ENCODE peak calls at places on chromosomes 3 and 15, in five cellular contexts. One of them, this sample, is unnamed.

GRCh38 chr3:187274977-187275338 is 16.6 kb downstream of the MASP1 start:
- DNase-seq in PC-3: peak; percentile 20
- DNase-seq in stomach: no peak
- DNase-seq in AG10803: no peak
- DNase-seq in brain microvascular endothelial cell: no peak
- DNase-seq in this sample: no peak

GRCh38 chr3:104873331-104873730 is 493.4 kb upstream of the ALCAM start:
- DNase-seq in AG10803: peak; percentile 44
- DNase-seq in brain microvascular endothelial cell: peak; percentile 80
- DNase-seq in stomach: no peak
- DNase-seq in PC-3: peak; percentile 51
- DNase-seq in this sample: no peak

GRCh38 chr15:90596943-90597342 is 67.2 kb downstream of the CRTC3 start:
- DNase-seq in stomach: no peak
- DNase-seq in AG10803: peak; percentile 22
- DNase-seq in PC-3: no peak
- DNase-seq in brain microvascular endothelial cell: no peak
- DNase-seq in this sample: no peak

GRCh38 chr3:123270818-123271217 is 69.1 kb downstream of the SEC22A start:
- DNase-seq in brain microvascular endothelial cell: no peak
- DNase-seq in AG10803: no peak
- DNase-seq in stomach: no peak
- DNase-seq in PC-3: peak; percentile 46
- DNase-seq in this sample: no peak

GRCh38 chr15:82538961-82539689 is 1.1 kb downstream of the RPS17 start:
- DNase-seq in PC-3: no peak
- DNase-seq in stomach: no peak
- DNase-seq in brain microvascular endothelial cell: no peak
- DNase-seq in AG10803: no peak
- DNase-seq in this sample: no peak

GRCh38 chr3:129224984-129225393 is 24.4 kb upstream of the COPG1 start:
- DNase-seq in AG10803: peak; percentile 82
- DNase-seq in stomach: peak; percentile 81
- DNase-seq in brain microvascular endothelial cell: peak; percentile 58
- DNase-seq in PC-3: peak; percentile 79
- DNase-seq in this sample: no peak

GRCh38 chr15:72231847-72232461 is 964 bp upstream of the PKM start:
- DNase-seq in stomach: peak; percentile 45
- DNase-seq in PC-3: peak; percentile 79
- DNase-seq in AG10803: peak; percentile 81
- DNase-seq in brain microvascular endothelial cell: peak; percentile 76
- DNase-seq in this sample: no peak

GRCh38 chr3:135083179-135083578 is 288.1 kb downstream of the EPHB1 start:
- DNase-seq in AG10803: no peak
- DNase-seq in PC-3: no peak
- DNase-seq in brain microvascular endothelial cell: no peak
- DNase-seq in stomach: no peak
- DNase-seq in this sample: no peak

GRCh38 chr3:79314962-79315361 is 452.8 kb downstream of the ROBO1 start:
- DNase-seq in stomach: no peak
- DNase-seq in PC-3: no peak
- DNase-seq in brain microvascular endothelial cell: no peak
- DNase-seq in AG10803: no peak
- DNase-seq in this sample: no peak

GRCh38 chr3:143526016-143526540 is 322.2 kb downstream of the SLC9A9 start:
- DNase-seq in PC-3: no peak
- DNase-seq in brain microvascular endothelial cell: no peak
- DNase-seq in AG10803: peak; percentile 39
- DNase-seq in stomach: no peak
- DNase-seq in this sample: no peak

GRCh38 chr3:51680196-51680595 is 9.1 kb downstream of the TEX264 start:
- DNase-seq in brain microvascular endothelial cell: no peak
- DNase-seq in PC-3: no peak
- DNase-seq in stomach: no peak
- DNase-seq in AG10803: no peak
- DNase-seq in this sample: no peak

GRCh38 chr3:163644172-163644571 is 1434.1 kb downstream of the SI start:
- DNase-seq in brain microvascular endothelial cell: no peak
- DNase-seq in stomach: no peak
- DNase-seq in PC-3: peak; percentile 31
- DNase-seq in AG10803: no peak
- DNase-seq in this sample: no peak

GRCh38 chr3:163056874-163057497 is 1560.4 kb downstream of the OTOL1 start:
- DNase-seq in PC-3: peak; percentile 85
- DNase-seq in brain microvascular endothelial cell: peak; percentile 54
- DNase-seq in stomach: peak; percentile 35
- DNase-seq in AG10803: peak; percentile 32
- DNase-seq in this sample: no peak

GRCh38 chr3:171328419-171329082 is 131.7 kb downstream of the TNIK start:
- DNase-seq in stomach: peak; percentile 48
- DNase-seq in AG10803: peak; percentile 25
- DNase-seq in PC-3: peak; percentile 48
- DNase-seq in brain microvascular endothelial cell: no peak
- DNase-seq in this sample: no peak

GRCh38 chr15:55587321-55588069 is 650 bp downstream of the PYGO1 start:
- DNase-seq in brain microvascular endothelial cell: peak; percentile 33
- DNase-seq in AG10803: peak; percentile 36
- DNase-seq in stomach: no peak
- DNase-seq in PC-3: peak; percentile 28
- DNase-seq in this sample: no peak

GRCh38 chr3:50542177-50543034 is 25.1 kb downstream of the C3orf18 start:
- DNase-seq in stomach: peak; percentile 84
- DNase-seq in AG10803: peak; percentile 46
- DNase-seq in brain microvascular endothelial cell: peak; percentile 58
- DNase-seq in PC-3: peak; percentile 88
- DNase-seq in this sample: no peak

GRCh38 chr15:45884289-45884688 is 249.5 kb downstream of the SQOR start:
- DNase-seq in AG10803: no peak
- DNase-seq in stomach: no peak
- DNase-seq in PC-3: no peak
- DNase-seq in brain microvascular endothelial cell: no peak
- DNase-seq in this sample: no peak

GRCh38 chr3:33980252-33980651 is 181.8 kb downstream of the PDCD6IP start:
- DNase-seq in AG10803: peak; percentile 84
- DNase-seq in stomach: no peak
- DNase-seq in PC-3: peak; percentile 84
- DNase-seq in brain microvascular endothelial cell: peak; percentile 71
- DNase-seq in this sample: no peak

GRCh38 chr15:47959617-47960398 is 161.0 kb upstream of the SLC24A5 start:
- DNase-seq in AG10803: no peak
- DNase-seq in stomach: no peak
- DNase-seq in brain microvascular endothelial cell: no peak
- DNase-seq in PC-3: peak; percentile 49
- DNase-seq in this sample: no peak

GRCh38 chr15:40357723-40358491 is at the start of gene DISP2:
- DNase-seq in brain microvascular endothelial cell: peak; percentile 59
- DNase-seq in PC-3: peak; percentile 84
- DNase-seq in AG10803: peak; percentile 70
- DNase-seq in stomach: peak; percentile 92
- DNase-seq in this sample: no peak

GRCh38 chr3:134327594-134327975 is 46.7 kb downstream of the AMOTL2 start:
- DNase-seq in AG10803: peak; percentile 95
- DNase-seq in brain microvascular endothelial cell: peak; percentile 81
- DNase-seq in PC-3: peak; percentile 91
- DNase-seq in stomach: no peak
- DNase-seq in this sample: no peak

GRCh38 chr3:56800373-56801150 is 1.2 kb downstream of the ARHGEF3 start:
- DNase-seq in PC-3: peak; percentile 15
- DNase-seq in AG10803: no peak
- DNase-seq in stomach: peak; percentile 40
- DNase-seq in brain microvascular endothelial cell: no peak
- DNase-seq in this sample: no peak

GRCh38 chr15:62777657-62778056 is 264.9 kb upstream of the TPM1 start:
- DNase-seq in AG10803: peak; percentile 62
- DNase-seq in PC-3: peak; percentile 14
- DNase-seq in brain microvascular endothelial cell: no peak
- DNase-seq in stomach: no peak
- DNase-seq in this sample: peak; percentile 11

GRCh38 chr15:34616613-34617012 is 33.2 kb upstream of the GOLGA8B start:
- DNase-seq in brain microvascular endothelial cell: peak; percentile 62
- DNase-seq in stomach: no peak
- DNase-seq in AG10803: peak; percentile 37
- DNase-seq in PC-3: peak; percentile 68
- DNase-seq in this sample: no peak

GRCh38 chr15:48721061-48721810 is 75.7 kb upstream of the FBN1 start:
- DNase-seq in stomach: no peak
- DNase-seq in AG10803: peak; percentile 97
- DNase-seq in brain microvascular endothelial cell: no peak
- DNase-seq in PC-3: no peak
- DNase-seq in this sample: no peak

GRCh38 chr3:40313975-40314860 is 4.7 kb downstream of the EIF1B start:
- DNase-seq in brain microvascular endothelial cell: no peak
- DNase-seq in stomach: no peak
- DNase-seq in AG10803: peak; percentile 33
- DNase-seq in PC-3: no peak
- DNase-seq in this sample: no peak

GRCh38 chr3:13506680-13507079 is 26.6 kb downstream of the HDAC11 start:
- DNase-seq in PC-3: no peak
- DNase-seq in brain microvascular endothelial cell: no peak
- DNase-seq in AG10803: no peak
- DNase-seq in stomach: no peak
- DNase-seq in this sample: no peak

GRCh38 chr3:24945575-24945974 is 450.9 kb upstream of the THRB start:
- DNase-seq in AG10803: no peak
- DNase-seq in PC-3: no peak
- DNase-seq in stomach: no peak
- DNase-seq in brain microvascular endothelial cell: no peak
- DNase-seq in this sample: no peak

GRCh38 chr15:34122771-34123183 is 20.9 kb downstream of the PGBD4 start:
- DNase-seq in PC-3: peak; percentile 91
- DNase-seq in brain microvascular endothelial cell: peak; percentile 97
- DNase-seq in stomach: no peak
- DNase-seq in AG10803: peak; percentile 75
- DNase-seq in this sample: no peak

GRCh38 chr15:36591534-36592411 is 12.3 kb downstream of the CDIN1 start:
- DNase-seq in stomach: no peak
- DNase-seq in PC-3: peak; percentile 88
- DNase-seq in brain microvascular endothelial cell: no peak
- DNase-seq in AG10803: peak; percentile 44
- DNase-seq in this sample: no peak

GRCh38 chr3:122104515-122105194 is 49.5 kb downstream of the CD86 start:
- DNase-seq in AG10803: no peak
- DNase-seq in stomach: no peak
- DNase-seq in brain microvascular endothelial cell: no peak
- DNase-seq in PC-3: no peak
- DNase-seq in this sample: no peak

GRCh38 chr15:63462053-63462452 is 42.3 kb upstream of the USP3 start:
- DNase-seq in brain microvascular endothelial cell: no peak
- DNase-seq in stomach: no peak
- DNase-seq in AG10803: no peak
- DNase-seq in PC-3: peak; percentile 70
- DNase-seq in this sample: no peak

GRCh38 chr3:171615742-171616141 is 155.5 kb upstream of the TNIK start:
- DNase-seq in brain microvascular endothelial cell: peak; percentile 36
- DNase-seq in AG10803: peak; percentile 35
- DNase-seq in PC-3: no peak
- DNase-seq in stomach: no peak
- DNase-seq in this sample: no peak

GRCh38 chr3:131031660-131032059 is 5.0 kb downstream of the NEK11 start:
- DNase-seq in brain microvascular endothelial cell: no peak
- DNase-seq in AG10803: peak; percentile 75
- DNase-seq in PC-3: no peak
- DNase-seq in stomach: no peak
- DNase-seq in this sample: no peak
- TF ChIP-seq CTCF in brain microvascular endothelial cell: no peak
- TF ChIP-seq CTCF in AG10803: no peak
- TF ChIP-seq CTCF in PC-3: no peak
- TF ChIP-seq CTCF in stomach: no peak
- TF ChIP-seq CTCF in this sample: no peak

GRCh38 chr3:61789861-61790260 is 228.5 kb downstream of the PTPRG start:
- DNase-seq in stomach: no peak
- DNase-seq in brain microvascular endothelial cell: no peak
- DNase-seq in PC-3: no peak
- DNase-seq in AG10803: no peak
- DNase-seq in this sample: no peak
- TF ChIP-seq CTCF in stomach: no peak
- TF ChIP-seq CTCF in brain microvascular endothelial cell: no peak
- TF ChIP-seq CTCF in PC-3: no peak
- TF ChIP-seq CTCF in AG10803: no peak
- TF ChIP-seq CTCF in this sample: no peak

GRCh38 chr3:27228805-27229204 is 140.4 kb downstream of the NEK10 start:
- DNase-seq in AG10803: no peak
- DNase-seq in brain microvascular endothelial cell: no peak
- DNase-seq in PC-3: peak; percentile 11
- DNase-seq in stomach: no peak
- DNase-seq in this sample: no peak
- TF ChIP-seq CTCF in AG10803: no peak
- TF ChIP-seq CTCF in brain microvascular endothelial cell: peak; percentile 41
- TF ChIP-seq CTCF in PC-3: peak; percentile 50
- TF ChIP-seq CTCF in stomach: no peak
- TF ChIP-seq CTCF in this sample: no peak

GRCh38 chr3:165339753-165340152 is 143.6 kb upstream of the SLITRK3 start:
- DNase-seq in stomach: no peak
- DNase-seq in brain microvascular endothelial cell: peak; percentile 23
- DNase-seq in PC-3: peak; percentile 43
- DNase-seq in AG10803: no peak
- DNase-seq in this sample: no peak
- TF ChIP-seq CTCF in stomach: no peak
- TF ChIP-seq CTCF in brain microvascular endothelial cell: peak; percentile 64
- TF ChIP-seq CTCF in PC-3: peak; percentile 68
- TF ChIP-seq CTCF in AG10803: no peak
- TF ChIP-seq CTCF in this sample: no peak